ENCODE peak calls at places on chromosomes 1 and 21, in five cellular contexts. Y is GM23338, T is esophagus muscularis mucosa, W is Panc1, Q is endothelial cell of umbilical vein. P is an unnamed sample.

GRCh38 chr21:46184625-46185555 is 631 bp upstream of the SPATC1L start:
- DNase-seq in W (no peak), T (peak), Q (peak), Y (peak), P (peak)

GRCh38 chr1:43221256-43221778 is 48.5 kb upstream of the TMEM125 start:
- DNase-seq in T (no peak), Q (no peak), W (no peak), Y (no peak), P (no peak)

GRCh38 chr21:15740383-15740782 is 10.6 kb downstream of the USP25 start:
- DNase-seq in Q (no peak), W (no peak), T (no peak), Y (no peak), P (no peak)

GRCh38 chr1:226350504-226350865 is 41.5 kb upstream of the LIN9 start:
- DNase-seq in Q (no peak), Y (no peak), W (no peak), T (no peak), P (no peak)

GRCh38 chr1:181486098-181486420 is 2.7 kb downstream of the CACNA1E start:
- DNase-seq in W (no peak), Y (no peak), T (no peak), Q (no peak), P (no peak)

GRCh38 chr1:235852887-235853286 is 13.8 kb downstream of the LYST start:
- DNase-seq in Y (no peak), W (no peak), Q (no peak), T (no peak), P (no peak)

GRCh38 chr1:197761654-197762053 is 13.6 kb downstream of the DENND1B start:
- DNase-seq in Q (no peak), T (no peak), W (no peak), Y (no peak), P (no peak)

GRCh38 chr1:212545941-212546638 is 62.5 kb upstream of the ATF3 start:
- DNase-seq in Y (peak), Q (no peak), T (peak), W (no peak), P (no peak)

GRCh38 chr1:84143796-84144565 is at the start of gene PRKACB:
- DNase-seq in W (peak), T (no peak), Y (no peak), Q (peak), P (no peak)

GRCh38 chr1:105909811-105910210 is 1146.7 kb upstream of the PRMT6 start:
- DNase-seq in Q (no peak), Y (peak), W (no peak), T (no peak), P (no peak)

GRCh38 chr21:33033094-33033951 is 7.6 kb downstream of the OLIG2 start:
- DNase-seq in T (no peak), Q (no peak), Y (peak), W (no peak), P (no peak)

GRCh38 chr1:45864124-45864721 is 60.8 kb downstream of the MAST2 start:
- DNase-seq in W (no peak), Q (peak), Y (no peak), T (no peak), P (no peak)

GRCh38 chr1:56375184-56375837 is 204.1 kb downstream of the PLPP3 start:
- DNase-seq in Y (peak), Q (no peak), T (peak), W (no peak), P (no peak)

GRCh38 chr1:201849372-201850052 is 20.6 kb downstream of the IPO9 start:
- DNase-seq in Q (no peak), W (peak), Y (no peak), T (no peak), P (no peak)

GRCh38 chr1:84415386-84415785 is 17.1 kb downstream of the DNASE2B start:
- DNase-seq in Y (no peak), W (no peak), Q (peak), T (no peak), P (no peak)

GRCh38 chr21:33109574-33110339 is 39.8 kb downstream of the OLIG1 start:
- DNase-seq in Q (no peak), Y (peak), T (no peak), W (no peak), P (no peak)

GRCh38 chr1:168360151-168360550 is 79.5 kb downstream of the TBX19 start:
- DNase-seq in T (peak), W (no peak), Y (no peak), Q (no peak), P (no peak)

DNA sequence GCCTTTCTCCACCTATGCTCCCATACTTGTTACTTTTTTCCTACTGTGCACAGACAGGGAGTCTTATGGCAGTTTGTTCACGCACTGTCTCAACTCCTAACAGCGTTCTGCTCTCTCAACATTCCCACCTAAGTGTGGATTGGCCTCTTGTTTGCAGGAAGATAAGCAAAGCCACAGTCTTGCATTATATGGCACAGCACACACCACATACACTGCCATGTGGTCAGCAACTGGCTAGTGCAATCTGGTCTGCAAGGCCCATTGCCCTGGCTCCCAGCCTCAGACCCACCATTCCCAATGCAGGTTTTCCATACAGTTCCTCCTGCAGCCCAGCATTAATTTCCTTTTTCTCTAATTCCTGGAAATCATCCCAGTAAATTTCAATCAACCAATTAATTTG is 38.3 kb upstream of the LAMC2 start:
- DNase-seq in Q (no peak), T (no peak), W (no peak), Y (no peak), P (no peak)
- TF ChIP-seq POLR2AphosphoS5 in Q (no peak), T (no peak), W (no peak), Y (no peak), P (no peak)

DNA sequence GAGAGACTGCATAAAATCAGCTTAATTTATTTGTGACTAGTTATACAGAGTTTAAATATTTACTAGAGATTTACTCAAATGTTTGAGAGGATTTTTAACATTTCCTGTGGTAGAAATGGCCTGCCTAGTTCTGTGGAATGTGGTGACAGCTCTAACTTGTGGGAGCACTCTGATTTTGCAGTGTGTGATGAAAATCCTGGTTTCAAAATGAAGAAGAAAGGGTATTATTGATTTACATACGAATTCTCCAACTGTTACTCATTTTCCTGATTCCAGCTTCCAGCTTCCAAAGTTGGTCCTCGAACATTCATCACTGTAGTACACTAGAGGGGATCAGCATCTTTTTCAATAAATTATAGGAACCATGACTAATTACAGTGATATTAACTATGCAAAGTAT is 462.7 kb upstream of the PKN2 start:
- DNase-seq in Y (no peak), W (no peak), Q (no peak), T (no peak), P (no peak)
- TF ChIP-seq CTCF in Y (no peak), W (no peak), Q (no peak), T (no peak), P (no peak)

DNA sequence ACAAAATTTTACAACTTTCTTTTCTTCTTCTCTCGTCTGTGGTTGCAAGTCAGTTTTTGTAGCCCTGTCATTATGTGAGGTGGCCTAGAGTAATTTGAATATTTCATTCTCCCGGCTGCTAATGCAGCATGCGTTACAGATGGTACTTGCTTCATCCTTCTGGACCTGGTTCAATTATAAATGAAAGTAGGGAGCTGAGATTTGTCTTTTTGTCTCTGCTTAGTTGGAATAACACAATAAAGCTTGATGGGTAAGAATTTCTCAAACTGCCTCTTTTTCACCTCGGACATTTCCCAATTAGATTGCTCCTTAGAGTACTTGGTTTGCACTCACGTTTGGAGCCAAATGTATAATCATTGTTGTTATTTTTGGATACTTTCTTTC is 201.6 kb downstream of the PBX1 start:
- DNase-seq in T (no peak), W (no peak), Y (no peak), Q (no peak), P (no peak)
- TF ChIP-seq POLR2AphosphoS5 in T (no peak), W (no peak), Y (no peak), Q (no peak), P (no peak)

DNA sequence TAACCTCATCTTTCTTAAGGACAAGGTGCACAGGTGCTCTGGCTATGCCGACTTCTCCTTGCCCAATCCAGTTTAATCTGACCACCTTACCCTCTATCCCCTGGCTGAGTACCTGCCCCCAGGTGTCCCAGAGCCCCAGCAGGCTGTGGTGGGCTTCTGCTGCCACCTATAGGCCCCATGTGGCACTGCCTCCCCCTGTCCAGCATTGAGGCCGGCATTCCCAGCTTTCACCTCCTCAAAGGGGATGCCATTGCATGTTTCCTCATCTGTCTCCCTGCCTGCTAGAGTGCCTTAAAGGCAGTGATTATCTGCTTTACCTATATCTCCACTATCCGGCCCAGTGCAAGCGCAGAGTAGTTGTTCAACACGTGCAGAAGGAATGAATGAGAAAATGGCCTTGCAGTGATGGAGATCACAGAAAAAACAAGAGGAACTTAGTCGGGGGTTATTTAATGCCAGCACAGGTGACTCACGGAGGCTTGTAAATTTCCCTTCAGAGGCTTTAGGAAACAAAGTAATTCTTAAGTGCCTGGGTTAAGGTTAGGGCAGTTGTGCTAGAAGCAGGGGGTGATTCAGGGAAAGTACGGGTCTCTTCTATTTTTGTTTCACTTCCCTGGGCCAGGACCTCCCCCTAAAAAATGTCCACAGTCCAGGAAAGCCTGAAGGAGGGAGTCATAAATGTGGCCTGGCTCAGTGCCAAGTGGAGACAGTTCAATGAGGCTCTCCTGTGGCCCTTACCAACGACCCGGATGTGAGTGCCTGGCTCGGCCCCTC is 131.8 kb upstream of the NGF start:
- DNase-seq in Q (peak), T (no peak), W (peak), Y (peak), P (no peak)
- TF ChIP-seq CTCF in Q (peak), T (peak), W (peak), Y (peak), P (peak)

GRCh38 chr1:24769656-24770651 is 24.7 kb downstream of the CLIC4 start:
- DNase-seq in Q (peak), Y (no peak), T (peak), W (no peak), P (no peak)
- TF ChIP-seq POLR2AphosphoS5 in Q (peak), Y (no peak), T (no peak), W (no peak), P (peak)

GRCh38 chr21:41075668-41076463 is 92.1 kb upstream of the BACE2 start:
- DNase-seq in Y (no peak), W (no peak), Q (no peak), T (no peak), P (no peak)

GRCh38 chr21:41074607-41075184 is 93.3 kb upstream of the BACE2 start:
- DNase-seq in Q (no peak), Y (no peak), T (peak), W (no peak), P (no peak)

GRCh38 chr21:41069305-41069642 is 98.7 kb upstream of the BACE2 start:
- DNase-seq in Q (no peak), W (no peak), Y (no peak), T (no peak), P (no peak)

GRCh38 chr21:41068411-41069304 is 99.3 kb upstream of the BACE2 start:
- DNase-seq in W (peak), Y (peak), T (peak), Q (peak), P (peak)

DNA sequence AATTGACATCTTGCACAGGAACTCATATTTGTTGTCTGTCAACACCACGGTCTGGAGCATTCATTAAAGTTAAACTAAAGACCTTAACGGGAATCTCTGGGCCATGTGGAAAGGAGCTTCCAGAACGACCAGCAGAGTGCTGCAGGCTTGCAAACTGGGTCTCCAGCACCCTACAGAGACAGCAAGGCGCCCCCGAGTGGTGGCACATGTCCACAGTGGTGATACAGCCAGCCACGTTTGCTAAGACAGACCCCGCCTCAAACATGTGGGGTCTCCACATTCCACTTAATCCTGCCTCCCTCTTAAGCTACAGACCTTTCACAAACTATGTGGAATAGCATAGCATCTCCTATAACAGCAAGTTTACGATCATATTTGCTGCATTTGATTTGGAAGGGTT is 96.5 kb upstream of the BACE2 start:
- DNase-seq in T (no peak), W (no peak), Q (no peak), Y (peak), P (no peak)
- TF ChIP-seq CTCF in T (no peak), W (peak), Q (no peak), Y (peak), P (no peak)

P was measured in breast epithelium.